ENCODE peak calls at places on chromosomes 7 and 10, in six cellular contexts. I, D, Z, F, J and C are unnamed samples.

GRCh38 chr10:14362098-14362497 is 31.4 kb upstream of the FRMD4A start:
- DNase-seq in I (no peak), D (no peak), Z (no peak), F (no peak), J (no peak), C (no peak)

GRCh38 chr7:127667017-127667670 is 15.2 kb downstream of the SND1 start:
- DNase-seq in I (no peak), D (no peak), Z (no peak), F (no peak), J (no peak), C (peak)

GRCh38 chr10:49161411-49161997 is 26.7 kb downstream of the TMEM273 start:
- DNase-seq in I (no peak), D (no peak), Z (no peak), F (no peak), J (no peak), C (no peak)

GRCh38 chr10:102231357-102232318 is 5.5 kb downstream of the ELOVL3 start:
- DNase-seq in I (peak), D (no peak), Z (peak), F (peak), J (peak), C (peak)

GRCh38 chr10:47449979-47450378 is 33.9 kb downstream of the ANXA8 start:
- DNase-seq in I (no peak), D (no peak), Z (no peak), F (no peak), J (no peak), C (no peak)

GRCh38 chr10:77902159-77902558 is 24.4 kb downstream of the DLG5 start:
- DNase-seq in I (no peak), D (no peak), Z (no peak), F (no peak), J (no peak), C (no peak)

GRCh38 chr10:70662362-70663220 is 9.7 kb upstream of the ADAMTS14 start:
- DNase-seq in I (no peak), D (no peak), Z (no peak), F (no peak), J (no peak), C (no peak)

GRCh38 chr7:53350241-53350640 is 314.8 kb downstream of the POM121L12 start:
- DNase-seq in I (no peak), D (no peak), Z (peak), F (no peak), J (no peak), C (no peak)

GRCh38 chr10:110426294-110427153 is 71.2 kb upstream of the DUSP5 start:
- DNase-seq in I (no peak), D (no peak), Z (no peak), F (no peak), J (no peak), C (no peak)